ENCODE peak calls at places on chromosomes 13 and 19, in four cellular contexts. M is hypothalamus; R is stimulated activated CD4-positive, alpha-beta T cell treated with anti-CD3 and anti-CD28 coated beads, Interleukin-1b, Interleukin-23, amount 100 ng/mL, for 1 hour; H is RWPE1. O is an unnamed sample.

GRCh38 chr19:35703343-35703742 is 1.0 kb upstream of the ZBTB32 start:
- DNase-seq in M (no peak), R (no peak), H (no peak), O (no peak)

GRCh38 chr13:97849305-97849704 is 104.2 kb upstream of the IPO5 start:
- DNase-seq in M (no peak), R (no peak), H (peak; percentile 18), O (no peak)

GRCh38 chr13:102816633-102817032 is 17.7 kb downstream of the BIVM start:
- DNase-seq in M (no peak), R (no peak), H (no peak), O (no peak)

GRCh38 chr19:11050323-11051114 is 38.7 kb upstream of the LDLR start:
- DNase-seq in M (no peak), R (no peak), H (no peak), O (no peak)

GRCh38 chr13:27592865-27593264 is 27.5 kb downstream of the LNX2 start:
- DNase-seq in M (no peak), R (no peak), H (no peak), O (no peak)

GRCh38 chr19:3276341-3276799 is 51.9 kb downstream of the CELF5 start:
- DNase-seq in M (no peak), R (no peak), H (peak; percentile 77), O (no peak)

GRCh38 chr13:99395436-99395835 is 88.2 kb upstream of the GPR183 start:
- DNase-seq in M (no peak), R (no peak), H (no peak), O (no peak)

GRCh38 chr13:21071894-21072293 is 10.5 kb upstream of the LATS2 start:
- DNase-seq in M (no peak), R (no peak), H (no peak), O (no peak)

GRCh38 chr19:4316940-4317339 is 12.5 kb downstream of the FSD1 start:
- DNase-seq in M (no peak), R (no peak), H (no peak), O (no peak)

GRCh38 chr19:16111909-16112752 is 442 bp downstream of the RAB8A start:
- DNase-seq in M (no peak), R (no peak), H (no peak), O (no peak)

GRCh38 chr13:30802953-30803478 is 67.7 kb downstream of the ALOX5AP start:
- DNase-seq in M (peak; percentile 50), R (peak; percentile 51), H (peak; percentile 77), O (peak; percentile 83)

GRCh38 chr19:36222503-36222902 is 7.6 kb downstream of the ZNF146 start:
- DNase-seq in M (no peak), R (no peak), H (no peak), O (no peak)

GRCh38 chr19:35986664-35987570 is 8.1 kb upstream of the SDHAF1 start:
- DNase-seq in M (no peak), R (no peak), H (no peak), O (no peak)

GRCh38 chr13:83350569-83350968 is 531.7 kb downstream of the SLITRK1 start:
- DNase-seq in M (no peak), R (no peak), H (peak; percentile 8), O (no peak)

GRCh38 chr13:41137241-41137640 is 4.6 kb upstream of the KBTBD6 start:
- DNase-seq in M (no peak), R (no peak), H (peak; percentile 75), O (no peak)

GRCh38 chr19:45767881-45768643 is 990 bp downstream of the SIX5 start:
- DNase-seq in M (peak; percentile 23), R (no peak), H (no peak), O (no peak)

GRCh38 chr19:57802269-57802668 is 12.4 kb downstream of the ZNF552 start:
- DNase-seq in M (no peak), R (no peak), H (no peak), O (no peak)

GRCh38 chr13:112721198-112722104 is 31.6 kb downstream of the ATP11A start:
- DNase-seq in M (no peak), R (no peak), H (no peak), O (no peak)

GRCh38 chr13:108220042-108220441 is 1.9 kb downstream of the ABHD13 start:
- DNase-seq in M (no peak), R (no peak), H (peak; percentile 20), O (no peak)

GRCh38 chr19:6801397-6802086 is 29.0 kb downstream of the VAV1 start:
- DNase-seq in M (peak; percentile 1), R (peak; percentile 51), H (peak; percentile 20), O (peak; percentile 19)

GRCh38 chr13:72144625-72145024 is 277.6 kb upstream of the DACH1 start:
- DNase-seq in M (no peak), R (no peak), H (peak; percentile 3), O (no peak)

GRCh38 chr13:43528992-43529391 is 257.8 kb downstream of the ENOX1 start:
- DNase-seq in M (no peak), R (no peak), H (no peak), O (no peak)

GRCh38 chr19:12825259-12826131 is 8.9 kb downstream of the RTBDN start:
- DNase-seq in M (no peak), R (no peak), H (no peak), O (no peak)

GRCh38 chr19:48689438-48689837 is 6.3 kb upstream of the FUT2 start:
- DNase-seq in M (no peak), R (no peak), H (no peak), O (no peak)

GRCh38 chr13:103066991-103067390 is 774 bp upstream of the SLC10A2 start:
- DNase-seq in M (no peak), R (no peak), H (no peak), O (no peak)

GRCh38 chr19:5354403-5354802 is 13.8 kb upstream of the PTPRS start:
- DNase-seq in M (no peak), R (no peak), H (no peak), O (no peak)

GRCh38 chr13:48902421-48902820 is 73.3 kb upstream of the FNDC3A start:
- DNase-seq in M (no peak), R (no peak), H (peak; percentile 3), O (no peak)

GRCh38 chr13:64276232-64276631 is 2860.6 kb upstream of the PCDH20 start:
- DNase-seq in M (no peak), R (no peak), H (no peak), O (no peak)

O was measured in putamen.